ENCODE peak calls at places on chromosomes 11 and 22, in six cellular contexts. I is lung, M is upper lobe of right lung, K is foreskin fibroblast, Y is esophagus squamous epithelium, X is fibroblast of the aortic adventitia. R is an unnamed sample.

GRCh38 chr11:131858495-131858894 is 488.1 kb downstream of the NTM start:
- DNase-seq in Y (no peak), K (no peak), M (no peak), X (no peak), I (no peak), R (no peak)

GRCh38 chr22:38956551-38956950 is 858 bp upstream of the APOBEC3A start:
- DNase-seq in I (no peak), X (no peak), K (no peak), Y (no peak), M (no peak), R (no peak)

GRCh38 chr11:76208829-76209670 is 2.7 kb upstream of the WNT11 start:
- DNase-seq in M (peak; percentile 90), X (peak; percentile 24), Y (no peak), K (peak; percentile 72), I (peak; percentile 76), R (peak; percentile 72)

GRCh38 chr11:68965901-68966868 is 14.6 kb downstream of the MRGPRD start:
- DNase-seq in Y (no peak), I (no peak), M (peak; percentile 46), X (no peak), K (no peak), R (no peak)

GRCh38 chr11:61911701-61912529 is 5.5 kb downstream of the RAB3IL1 start:
- DNase-seq in X (no peak), I (no peak), K (no peak), Y (no peak), M (peak; percentile 46), R (no peak)

GRCh38 chr22:27995801-27996528 is 76.9 kb upstream of the PITPNB start:
- DNase-seq in K (no peak), M (peak; percentile 54), I (no peak), Y (no peak), X (no peak), R (no peak)

GRCh38 chr11:35259529-35259928 is 120.6 kb downstream of the CD44 start:
- DNase-seq in K (no peak), X (no peak), M (no peak), I (no peak), Y (no peak), R (no peak)

GRCh38 chr11:288328-289144 is at the start of gene PGGHG:
- DNase-seq in I (peak; percentile 72), Y (no peak), M (peak; percentile 91), K (peak; percentile 78), X (no peak), R (no peak)

GRCh38 chr11:117834068-117834810 is 9.7 kb upstream of the FXYD2 start:
- DNase-seq in K (no peak), X (no peak), M (no peak), I (no peak), Y (no peak), R (no peak)

GRCh38 chr11:35262735-35263134 is 123.8 kb downstream of the CD44 start:
- DNase-seq in M (no peak), X (no peak), Y (no peak), I (no peak), K (no peak), R (no peak)

GRCh38 chr11:60790726-60791125 is 5.6 kb downstream of the MS4A10 start:
- DNase-seq in Y (no peak), K (no peak), X (no peak), I (no peak), M (no peak), R (no peak)

GRCh38 chr11:95338430-95338991 is 107.5 kb upstream of the SESN3 start:
- DNase-seq in M (peak; percentile 71), Y (no peak), K (peak; percentile 75), X (peak; percentile 95), I (peak; percentile 72), R (peak; percentile 69)

GRCh38 chr11:1936781-1937615 is 10.1 kb upstream of the MRPL23 start:
- DNase-seq in X (no peak), I (no peak), Y (no peak), M (peak; percentile 62), K (no peak), R (no peak)

GRCh38 chr11:14513800-14514199 is 6.4 kb downstream of the PSMA1 start:
- DNase-seq in Y (no peak), K (no peak), M (no peak), X (no peak), I (no peak), R (no peak)

GRCh38 chr11:30585067-30585891 is 874 bp downstream of the MPPED2 start:
- DNase-seq in X (no peak), I (no peak), Y (no peak), K (no peak), M (peak; percentile 64), R (no peak)

GRCh38 chr11:391117-392017 is 2.6 kb upstream of the PKP3 start:
- DNase-seq in X (no peak), Y (no peak), K (no peak), M (no peak), I (no peak), R (no peak)

GRCh38 chr11:66203847-66204246 is 64.6 kb upstream of the RAB1B start:
- DNase-seq in I (no peak), Y (no peak), M (no peak), K (no peak), X (no peak), R (no peak)

GRCh38 chr11:1484061-1484671 is 2.4 kb downstream of the MOB2 start:
- DNase-seq in I (no peak), M (peak; percentile 62), K (no peak), Y (no peak), X (no peak), R (no peak)

GRCh38 chr22:48579035-48579914 is 1248.4 kb downstream of the BRD1 start:
- DNase-seq in X (no peak), Y (no peak), I (no peak), K (peak; percentile 9), M (no peak), R (no peak)

GRCh38 chr11:118305726-118306125 is 1.2 kb downstream of the CD3E start:
- DNase-seq in M (no peak), I (no peak), Y (no peak), X (no peak), K (no peak), R (no peak)

GRCh38 chr11:132126973-132127900 is 756.8 kb downstream of the NTM start:
- DNase-seq in X (peak; percentile 98), Y (no peak), K (peak; percentile 97), I (peak; percentile 63), M (no peak), R (peak; percentile 83)

GRCh38 chr11:114276077-114276476 is 20.1 kb upstream of the NNMT start:
- DNase-seq in K (no peak), Y (no peak), M (no peak), X (no peak), I (no peak), R (no peak)

GRCh38 chr11:28629235-28629634 is 521.0 kb downstream of the METTL15 start:
- DNase-seq in K (no peak), X (no peak), M (no peak), I (no peak), Y (no peak), R (no peak)

GRCh38 chr11:38014405-38014804 is 1416.4 kb upstream of the RAG2 start:
- DNase-seq in X (peak; percentile 54), M (no peak), Y (no peak), I (no peak), K (peak; percentile 51), R (no peak)

GRCh38 chr22:49215840-49216239 is 611.8 kb downstream of the BRD1 start:
- DNase-seq in I (no peak), K (no peak), Y (no peak), M (peak; percentile 7), X (no peak), R (peak; percentile 42)

GRCh38 chr11:65917077-65917433 is 1.8 kb downstream of the C11orf68 start:
- DNase-seq in I (no peak), M (no peak), X (no peak), Y (no peak), K (no peak), R (no peak)

GRCh38 chr11:37811349-37811748 is 1213.3 kb upstream of the RAG2 start:
- DNase-seq in Y (no peak), M (peak; percentile 42), X (no peak), I (no peak), K (no peak), R (no peak)

GRCh38 chr11:62882428-62882742 is 1.7 kb downstream of the SLC3A2 start:
- DNase-seq in Y (no peak), I (no peak), X (no peak), K (no peak), M (no peak), R (no peak)

GRCh38 chr11:134643519-134644042 is 231.5 kb upstream of the B3GAT1 start:
- DNase-seq in Y (no peak), M (no peak), X (no peak), K (no peak), I (no peak), R (no peak)

GRCh38 chr11:116230453-116230852 is 542.3 kb downstream of the BUD13 start:
- DNase-seq in X (no peak), K (no peak), M (no peak), I (no peak), Y (no peak), R (no peak)
- TF ChIP-seq CTCF in X (no peak), K (no peak), M (no peak), I (no peak), Y (no peak), R (no peak)

GRCh38 chr22:20011123-20011992 is 5.3 kb downstream of the ARVCF start:
- DNase-seq in I (no peak), K (no peak), Y (no peak), X (no peak), M (no peak), R (no peak)
- H3K4me3 ChIP-seq in I (no peak overlapping the region), K (no peak overlapping the region), Y (no peak overlapping the region), X (no peak overlapping the region), M (no peak overlapping the region), R (no peak overlapping the region)

DNA sequence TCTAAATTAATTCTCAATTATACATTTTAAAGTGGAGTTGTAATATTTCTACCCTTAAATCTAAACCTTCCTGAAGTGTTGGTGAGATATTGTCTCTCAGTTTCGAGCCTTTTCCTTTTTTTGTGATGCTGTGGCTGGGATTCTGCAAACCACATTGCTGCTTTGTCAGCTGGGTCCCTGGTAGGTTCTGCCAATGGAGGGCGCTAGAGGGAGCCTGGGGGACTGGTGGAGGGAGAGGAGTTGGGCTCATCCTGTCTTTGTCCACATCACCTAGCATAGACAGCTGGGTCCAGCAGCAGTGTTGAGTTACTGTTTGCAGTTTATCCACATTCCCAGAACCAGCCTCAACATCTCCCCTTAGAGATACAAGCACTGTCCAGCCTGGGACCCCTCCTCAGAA is 41.0 kb downstream of the TRAF6 start:
- DNase-seq in X (no peak), M (no peak), K (no peak), I (no peak), Y (no peak), R (no peak)
- TF ChIP-seq CTCF in X (peak; percentile 39), M (peak; percentile 9), K (peak; percentile 53), I (no peak), Y (no peak), R (no peak)

DNA sequence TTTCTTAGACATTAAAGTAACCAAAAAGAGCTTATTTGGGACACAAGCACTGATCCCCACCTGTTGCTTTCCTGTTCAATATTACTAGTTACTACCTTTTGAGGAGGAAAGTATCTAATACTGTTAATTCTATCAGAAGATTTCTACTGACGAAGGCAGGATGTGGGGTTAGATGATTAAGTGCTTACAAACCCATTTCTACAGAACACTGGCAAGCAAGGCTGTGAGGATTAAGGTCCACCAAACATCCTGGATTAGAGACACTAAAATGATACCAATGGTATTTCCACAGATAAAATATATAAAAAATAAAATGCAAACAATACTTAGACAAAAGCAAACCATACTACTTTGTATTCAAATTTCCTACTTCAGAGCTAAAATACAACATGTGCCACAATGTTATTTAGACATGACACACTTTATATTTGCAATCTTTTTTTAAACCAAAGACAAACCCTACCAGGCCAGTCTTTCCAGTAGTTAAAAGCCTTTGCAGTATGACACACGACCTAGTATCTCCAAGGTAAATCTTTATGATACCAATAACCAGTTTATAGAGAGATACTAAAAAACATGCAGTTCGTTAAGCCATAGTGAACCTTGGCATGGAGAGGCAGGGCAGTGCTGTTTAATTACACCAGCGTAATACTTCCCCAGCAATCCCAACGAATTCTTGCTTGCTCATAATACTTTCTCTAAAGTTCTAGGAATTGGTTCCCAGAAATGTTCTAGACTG is 71.2 kb upstream of the TP53AIP1 start:
- DNase-seq in X (no peak), K (no peak), Y (no peak), M (no peak), I (no peak), R (no peak)
- H3K4me3 ChIP-seq in X (no peak overlapping the region), K (no peak overlapping the region), Y (no peak overlapping the region), M (no peak overlapping the region), I (no peak overlapping the region), R (no peak overlapping the region)